ENCODE peak calls at places on chromosomes 3 and 15, in eight cellular contexts. B is body of pancreas, L is HCT116, S is adrenal gland, D is tibial nerve, A is sigmoid colon, U is uterus, C is transverse colon. G is an unnamed sample.

GRCh38 chr15:48945386-48945785 is 18.3 kb downstream of the SHC4 start:
- DNase-seq in B (no peak), L (no peak), S (no peak), D (no peak), A (no peak), U (no peak), C (no peak), G (no peak)

GRCh38 chr15:69398541-69398940 is 15.6 kb upstream of the KIF23 start:
- DNase-seq in B (no peak), L (no peak), S (no peak), D (no peak), A (no peak), U (no peak), C (no peak), G (no peak)

GRCh38 chr3:187139126-187139894 is at the start of gene RPL39L:
- DNase-seq in B (peak), L (no peak), S (peak), D (peak), A (peak), U (peak), C (peak), G (peak)

GRCh38 chr3:61991706-61992105 is 381.6 kb downstream of the FEZF2 start:
- DNase-seq in B (no peak), L (no peak), S (no peak), D (no peak), A (no peak), U (no peak), C (no peak), G (peak)

GRCh38 chr15:78988361-78988911 is 43.6 kb upstream of the CTSH start:
- DNase-seq in B (peak), L (peak), S (peak), D (peak), A (peak), U (peak), C (peak), G (peak)

GRCh38 chr15:58574612-58575011 is 142.8 kb downstream of the LIPC start:
- DNase-seq in B (no peak), L (no peak), S (no peak), D (no peak), A (no peak), U (no peak), C (peak), G (no peak)

GRCh38 chr15:53569756-53570480 is 189.5 kb downstream of the WDR72 start:
- DNase-seq in B (no peak), L (no peak), S (no peak), D (no peak), A (no peak), U (no peak), C (no peak), G (no peak)

GRCh38 chr3:58005662-58006061 is 2.6 kb upstream of the FLNB start:
- DNase-seq in B (no peak), L (no peak), S (no peak), D (no peak), A (no peak), U (no peak), C (no peak), G (no peak)

GRCh38 chr3:72728958-72729467 is 119.2 kb downstream of the SHQ1 start:
- DNase-seq in B (no peak), L (no peak), S (no peak), D (no peak), A (no peak), U (no peak), C (no peak), G (no peak)

GRCh38 chr3:52525666-52526065 is 8.0 kb downstream of the NT5DC2 start:
- DNase-seq in B (no peak), L (no peak), S (no peak), D (no peak), A (peak), U (no peak), C (no peak), G (no peak)

GRCh38 chr15:37076543-37076942 is 23.8 kb downstream of the MEIS2 start:
- DNase-seq in B (no peak), L (no peak), S (no peak), D (no peak), A (no peak), U (no peak), C (no peak), G (no peak)

GRCh38 chr15:31615643-31616415 is 289.2 kb downstream of the KLF13 start:
- DNase-seq in B (no peak), L (no peak), S (no peak), D (no peak), A (no peak), U (no peak), C (no peak), G (no peak)

GRCh38 chr3:31288641-31289100 is 244.1 kb upstream of the STT3B start:
- DNase-seq in B (no peak), L (peak), S (peak), D (peak), A (no peak), U (peak), C (peak), G (no peak)

GRCh38 chr15:96020133-96020532 is 310.4 kb upstream of the NR2F2 start:
- DNase-seq in B (no peak), L (no peak), S (no peak), D (no peak), A (no peak), U (no peak), C (no peak), G (no peak)

GRCh38 chr3:7315037-7315436 is 454.1 kb downstream of the GRM7 start:
- DNase-seq in B (no peak), L (no peak), S (no peak), D (no peak), A (no peak), U (no peak), C (no peak), G (no peak)

GRCh38 chr15:22895465-22896190 is 57.2 kb downstream of the NIPA2 start:
- DNase-seq in B (no peak), L (peak), S (no peak), D (no peak), A (no peak), U (no peak), C (peak), G (no peak)

GRCh38 chr3:124256156-124256555 is 264.2 kb upstream of the ROPN1 start:
- DNase-seq in B (no peak), L (no peak), S (no peak), D (no peak), A (no peak), U (no peak), C (no peak), G (no peak)

GRCh38 chr3:167941234-167941995 is 154.3 kb downstream of the GOLIM4 start:
- DNase-seq in B (peak), L (no peak), S (peak), D (peak), A (peak), U (peak), C (peak), G (peak)

GRCh38 chr3:196741401-196741761 is 1.7 kb downstream of the PAK2 start:
- DNase-seq in B (no peak), L (no peak), S (no peak), D (no peak), A (no peak), U (no peak), C (no peak), G (no peak)
- TF ChIP-seq POLR2A in B (no peak), L (no peak), S (no peak), D (no peak), A (no peak), U (no peak), C (no peak), G (no peak)

DNA sequence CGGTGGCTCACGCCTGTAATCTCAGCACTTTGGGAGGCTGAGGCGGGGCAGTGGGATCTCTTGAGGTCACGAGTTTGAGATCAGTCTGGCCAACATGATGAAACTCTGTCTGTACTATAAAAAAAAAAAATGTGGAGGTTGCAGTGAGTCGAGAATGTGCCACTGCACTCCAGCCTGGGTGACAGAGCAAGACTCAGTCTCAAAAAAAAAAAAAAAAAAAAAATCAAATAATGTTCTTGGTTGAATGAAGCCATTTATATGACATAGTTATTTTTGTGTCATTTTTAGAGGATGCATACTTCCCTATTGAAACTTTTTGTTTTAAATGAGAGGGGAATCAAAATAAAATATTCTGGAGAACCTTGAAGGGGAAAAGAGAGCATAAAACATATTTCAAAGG is 3.1 kb downstream of the HMCES start:
- DNase-seq in B (no peak), L (no peak), S (no peak), D (no peak), A (no peak), U (no peak), C (no peak), G (no peak)
- H3K27ac ChIP-seq in B (no peak), L (no peak), S (peak), D (no peak), A (no peak), U (no peak), C (peak), G (no peak)

GRCh38 chr3:104870276-104870675 is 496.4 kb upstream of the ALCAM start:
- DNase-seq in B (no peak), L (no peak), S (no peak), D (no peak), A (no peak), U (no peak), C (no peak), G (no peak)
- TF ChIP-seq POLR2A in B (no peak), L (no peak), S (no peak), D (no peak), A (no peak), U (no peak), C (no peak), G (no peak)

GRCh38 chr15:56981160-56981559 is 62.7 kb downstream of the TCF12 start:
- DNase-seq in B (no peak), L (no peak), S (no peak), D (no peak), A (no peak), U (no peak), C (no peak), G (no peak)
- H3K27ac ChIP-seq in B (no peak), L (no peak), S (no peak), D (no peak), A (no peak), U (no peak), C (no peak), G (no peak)

GRCh38 chr15:80999623-81000036 is 1.1 kb upstream of the TLNRD1 start:
- DNase-seq in B (peak), L (peak), S (no peak), D (no peak), A (no peak), U (no peak), C (peak), G (no peak)
- TF ChIP-seq POLR2A in B (peak), L (no peak), S (no peak), D (no peak), A (no peak), U (no peak), C (peak), G (no peak)

GRCh38 chr15:42456539-42456938 is 34.4 kb downstream of the ZNF106 start:
- DNase-seq in B (no peak), L (no peak), S (no peak), D (no peak), A (no peak), U (no peak), C (no peak), G (no peak)

GRCh38 chr15:42457445-42458442 is 33.2 kb downstream of the ZNF106 start:
- DNase-seq in B (peak), L (no peak), S (peak), D (peak), A (peak), U (peak), C (peak), G (peak)

GRCh38 chr15:42465520-42466259 is 25.3 kb downstream of the ZNF106 start:
- DNase-seq in B (no peak), L (no peak), S (no peak), D (no peak), A (no peak), U (no peak), C (no peak), G (no peak)

GRCh38 chr15:42456971-42457370 is 34.0 kb downstream of the ZNF106 start:
- DNase-seq in B (no peak), L (no peak), S (peak), D (no peak), A (no peak), U (no peak), C (no peak), G (no peak)

DNA sequence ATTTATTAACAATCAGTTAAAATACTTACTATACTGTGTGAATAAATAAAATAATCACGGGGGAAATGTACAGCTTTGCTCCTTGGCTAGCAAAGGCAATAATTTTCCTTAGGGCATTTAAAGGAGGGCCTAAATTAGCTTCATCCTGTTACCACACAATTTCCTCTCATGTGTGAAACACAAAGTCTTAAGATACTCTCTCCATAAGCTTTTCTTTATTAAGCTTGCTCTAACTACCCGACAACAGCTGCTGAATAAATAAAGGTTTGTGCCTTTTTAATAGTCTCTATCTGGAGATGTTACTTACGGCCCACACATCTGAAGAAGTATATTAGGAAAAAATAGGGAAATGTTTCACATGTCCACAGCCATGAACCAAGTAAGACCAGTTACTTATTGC is 29.7 kb downstream of the ZNF106 start:
- DNase-seq in B (no peak), L (no peak), S (no peak), D (no peak), A (no peak), U (no peak), C (no peak), G (no peak)
- H3K27ac ChIP-seq in B (no peak), L (no peak), S (peak), D (no peak), A (peak), U (peak), C (peak), G (no peak)

GRCh38 chr3:169931747-169932520 is 20.6 kb downstream of the SAMD7 start:
- DNase-seq in B (no peak), L (no peak), S (no peak), D (no peak), A (no peak), U (no peak), C (peak), G (no peak)

GRCh38 chr3:169929830-169930519 is 18.6 kb downstream of the SAMD7 start:
- DNase-seq in B (no peak), L (peak), S (no peak), D (no peak), A (no peak), U (no peak), C (no peak), G (no peak)
- TF ChIP-seq POLR2A in B (no peak), L (no peak), S (no peak), D (no peak), A (no peak), U (no peak), C (no peak), G (no peak)

GRCh38 chr3:129689036-129689435 is 82.6 kb upstream of the PLXND1 start:
- DNase-seq in B (no peak), L (no peak), S (no peak), D (no peak), A (no peak), U (no peak), C (no peak), G (no peak)
- H3K27ac ChIP-seq in B (no peak), L (no peak), S (peak), D (peak), A (peak), U (no peak), C (no peak), G (peak)

DNA sequence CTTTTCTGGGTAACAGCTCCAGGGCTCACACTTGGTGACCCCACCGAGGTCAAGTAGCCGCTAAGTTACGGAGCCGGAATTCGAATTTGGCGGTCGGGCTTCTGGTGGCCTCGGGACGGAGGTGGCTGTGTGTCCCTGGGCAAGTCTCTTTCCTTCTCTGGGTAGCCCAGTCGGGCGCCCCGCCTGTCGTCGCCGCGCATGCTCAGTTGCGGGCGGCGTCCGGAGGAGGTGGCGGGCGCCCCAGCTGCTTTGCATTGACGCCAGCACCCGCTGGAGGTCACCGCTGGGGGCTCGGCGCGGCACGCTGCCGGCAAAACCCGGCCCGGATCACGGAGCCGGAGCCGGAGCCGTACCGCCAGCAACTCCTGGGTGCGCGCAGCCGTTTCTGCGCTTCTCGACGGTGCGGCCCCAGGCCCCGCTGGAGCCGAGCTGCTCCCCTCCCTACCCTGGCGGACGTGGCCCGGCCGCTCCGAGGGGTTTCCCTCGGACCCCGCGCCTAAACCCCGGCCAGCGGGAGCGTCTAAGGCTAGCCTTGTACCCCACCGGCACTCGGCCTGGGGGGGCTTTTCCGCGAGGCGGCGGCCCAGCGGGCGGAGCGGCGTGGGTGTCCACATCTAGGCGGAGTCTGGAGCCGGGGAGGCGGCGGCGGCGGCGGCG is 474 bp upstream of the PDE8A start:
- DNase-seq in B (peak), L (peak), S (peak), D (peak), A (peak), U (peak), C (peak), G (peak)
- TF ChIP-seq POLR2A in B (peak), L (peak), S (peak), D (peak), A (no peak), U (no peak), C (peak), G (no peak)

GRCh38 chr3:100048248-100048647 is 66.1 kb downstream of the FILIP1L start:
- DNase-seq in B (no peak), L (no peak), S (no peak), D (no peak), A (no peak), U (no peak), C (no peak), G (no peak)
- H3K27ac ChIP-seq in B (no peak), L (no peak), S (peak), D (no peak), A (peak), U (peak), C (peak), G (no peak)